ENCODE peak calls at places on chromosomes 3 and 15, in eight cellular contexts. V, Y, J, S, F, B, C and H are unnamed samples.

GRCh38 chr15:55116636-55117035 is 80.1 kb downstream of the RSL24D1 start:
- DNase-seq in V (no peak), J (no peak), C (no peak), Y (peak; percentile 2), F (no peak), B (no peak), S (no peak), H (no peak)

GRCh38 chr3:39531681-39532080 is 64.2 kb downstream of the MOBP start:
- DNase-seq in B (peak; percentile 78), S (no peak), C (no peak), J (no peak), F (no peak), V (no peak), Y (peak; percentile 36), H (peak; percentile 62)

GRCh38 chr15:89695198-89695597 is 4.6 kb downstream of the WDR93 start:
- DNase-seq in B (no peak), F (no peak), J (no peak), C (no peak), Y (no peak), S (no peak), V (no peak), H (no peak)

GRCh38 chr15:70906842-70907241 is 14.2 kb downstream of the LRRC49 start:
- DNase-seq in Y (peak; percentile 15), V (no peak), B (peak; percentile 57), J (no peak), S (no peak), C (no peak), F (no peak), H (no peak)

GRCh38 chr15:76286231-76286879 is 24.9 kb downstream of the ETFA start:
- DNase-seq in V (no peak), B (peak; percentile 35), S (peak; percentile 8), J (no peak), C (peak; percentile 56), F (peak; percentile 7), Y (no peak), H (no peak)

GRCh38 chr3:134067311-134068161 is 37.8 kb upstream of the SLCO2A1 start:
- DNase-seq in B (no peak), S (no peak), C (no peak), F (no peak), Y (peak; percentile 51), J (no peak), V (no peak), H (no peak)

GRCh38 chr15:95826831-95827230 is 503.7 kb upstream of the NR2F2 start:
- DNase-seq in Y (no peak), C (no peak), V (no peak), S (no peak), F (peak; percentile 29), J (no peak), B (no peak), H (peak; percentile 17)

GRCh38 chr3:172221550-172221949 is 182.2 kb downstream of the FNDC3B start:
- DNase-seq in S (no peak), V (no peak), C (no peak), J (no peak), B (peak; percentile 87), F (no peak), Y (peak; percentile 89), H (no peak)

GRCh38 chr15:68207176-68207935 is 2.2 kb upstream of the CALML4 start:
- DNase-seq in J (no peak), S (no peak), V (no peak), C (no peak), B (no peak), Y (no peak), F (no peak), H (peak; percentile 4)

GRCh38 chr3:45123841-45124269 is 22.3 kb downstream of the CDCP1 start:
- DNase-seq in J (no peak), Y (peak; percentile 98), S (no peak), F (peak; percentile 41), B (peak; percentile 77), V (no peak), C (no peak), H (peak; percentile 48)

GRCh38 chr15:69081310-69082004 is 67.0 kb downstream of the NOX5 start:
- DNase-seq in B (peak; percentile 56), C (no peak), J (no peak), F (no peak), V (no peak), S (no peak), Y (peak; percentile 85), H (no peak)

GRCh38 chr3:127170794-127171193 is 22.1 kb upstream of the PRR23E start:
- DNase-seq in V (no peak), B (peak; percentile 65), F (no peak), C (no peak), Y (peak; percentile 89), S (no peak), J (peak; percentile 88), H (peak; percentile 58)

GRCh38 chr3:182364323-182364722 is 429.0 kb upstream of the ATP11B start:
- DNase-seq in B (no peak), S (no peak), V (no peak), Y (peak; percentile 79), J (no peak), F (no peak), C (no peak), H (no peak)

GRCh38 chr3:188174309-188175044 is 20.5 kb downstream of the LPP start:
- DNase-seq in C (no peak), F (no peak), V (no peak), J (no peak), S (no peak), B (no peak), Y (no peak), H (no peak)

GRCh38 chr3:195916991-195917390 is 8.6 kb upstream of the TNK2 start:
- DNase-seq in C (no peak), B (no peak), Y (no peak), S (no peak), F (no peak), V (no peak), J (no peak), H (no peak)

GRCh38 chr15:56683925-56684324 is 49.4 kb downstream of the ZNF280D start:
- DNase-seq in B (no peak), C (no peak), V (no peak), J (no peak), F (no peak), Y (no peak), S (no peak), H (no peak)

GRCh38 chr3:30078736-30079135 is 527.7 kb upstream of the TGFBR2 start:
- DNase-seq in J (no peak), S (no peak), F (no peak), V (no peak), Y (no peak), C (no peak), B (no peak), H (no peak)

GRCh38 chr15:100879461-100880138 is at the start of gene ALDH1A3:
- DNase-seq in Y (peak; percentile 74), F (peak; percentile 65), V (peak; percentile 24), J (no peak), C (peak; percentile 73), S (peak; percentile 14), B (peak; percentile 43), H (no peak)